ENCODE peak calls at places on chromosomes 12 and 14, in eight cellular contexts. B, A, Q, U, G, O, S and E are unnamed samples. For H3K36me3, the result is how much of the 10 kb centered on the place peaks cover.

GRCh38 chr12:107497231-107497630 is 188.4 kb upstream of the PWP1 start:
- DNase-seq in B (no peak), A (no peak), Q (no peak), S (no peak), U (no peak), O (no peak), G (no peak), E (no peak)

GRCh38 chr12:53600490-53601295 is 25.5 kb downstream of the ATF7 start:
- DNase-seq in S (no peak), U (no peak), G (no peak), B (no peak), A (no peak), O (no peak), Q (no peak), E (no peak)

GRCh38 chr14:22420598-22421186 is 168.3 kb downstream of the DAD1 start:
- DNase-seq in B (no peak), A (no peak), O (no peak), G (no peak), U (no peak), S (no peak), Q (no peak), E (no peak)

GRCh38 chr12:54370218-54370730 is 6.0 kb upstream of the GPR84 start:
- DNase-seq in U (peak), B (peak), Q (peak), O (peak), S (no peak), A (peak), G (peak), E (no peak)

GRCh38 chr14:36520601-36521525 is 831 bp upstream of the NKX2-1 start:
- DNase-seq in U (peak), Q (no peak), A (peak), S (peak), B (peak), O (peak), G (peak), E (no peak)

GRCh38 chr12:53952871-53953734 is 1.6 kb upstream of the HOXC12 start:
- DNase-seq in G (peak), U (peak), B (no peak), S (peak), Q (no peak), A (no peak), O (peak), E (no peak)

GRCh38 chr14:90198541-90198940 is 57.8 kb upstream of the PSMC1 start:
- DNase-seq in G (no peak), O (no peak), U (no peak), S (no peak), Q (no peak), A (no peak), B (no peak), E (no peak)

GRCh38 chr12:76029982-76030377 is 1.6 kb downstream of the PHLDA1 start:
- DNase-seq in G (peak), B (no peak), S (no peak), A (no peak), Q (no peak), U (peak), O (peak), E (peak)

GRCh38 chr12:131002271-131002670 is 48.6 kb downstream of the ADGRD1 start:
- DNase-seq in U (peak), O (no peak), Q (no peak), S (no peak), B (no peak), G (no peak), A (no peak), E (no peak)

GRCh38 chr12:94982456-94982855 is 21.0 kb downstream of the NDUFA12 start:
- DNase-seq in U (no peak), B (no peak), G (no peak), Q (no peak), A (no peak), O (no peak), S (no peak), E (no peak)

GRCh38 chr12:73235387-73235786 is 963.2 kb downstream of the TRHDE start:
- DNase-seq in Q (no peak), A (no peak), O (no peak), B (no peak), S (no peak), U (no peak), G (no peak), E (no peak)

GRCh38 chr12:51944608-51945233 is 6.8 kb upstream of the ACVR1B start:
- DNase-seq in B (no peak), Q (no peak), S (no peak), U (no peak), O (no peak), G (no peak), A (no peak), E (no peak)

GRCh38 chr12:20400003-20400402 is 31.7 kb downstream of the PDE3A start:
- DNase-seq in G (no peak), U (no peak), A (no peak), Q (no peak), S (no peak), O (no peak), B (no peak), E (no peak)

GRCh38 chr14:21965042-21965441 is 291.4 kb upstream of the OR4E1 start:
- DNase-seq in B (no peak), G (no peak), A (no peak), Q (no peak), U (no peak), O (no peak), S (no peak), E (peak)

GRCh38 chr12:50200507-50201273 is 33.5 kb upstream of the CERS5 start:
- DNase-seq in G (no peak), Q (no peak), S (no peak), A (no peak), O (no peak), B (no peak), U (no peak), E (no peak)
- H3K36me3 ChIP-seq in G (under half), Q (under half), S (under half), A (half or more), O (under half), B (under half), U (under half), E (under half)

GRCh38 chr12:132121283-132121682 is 22.8 kb downstream of the DDX51 start:
- DNase-seq in O (no peak), B (no peak), Q (no peak), G (no peak), A (no peak), U (peak), S (no peak), E (no peak)

GRCh38 chr12:132124766-132125425 is 19.2 kb downstream of the DDX51 start:
- DNase-seq in A (no peak), Q (no peak), G (no peak), B (no peak), U (no peak), O (no peak), S (no peak), E (no peak)

GRCh38 chr12:132125736-132126135 is 18.4 kb downstream of the DDX51 start:
- DNase-seq in A (no peak), Q (no peak), O (no peak), S (no peak), G (no peak), U (peak), B (no peak), E (no peak)

GRCh38 chr12:132127041-132127440 is 17.1 kb downstream of the DDX51 start:
- DNase-seq in G (no peak), B (no peak), S (no peak), O (no peak), U (peak), Q (no peak), A (no peak), E (no peak)

DNA sequence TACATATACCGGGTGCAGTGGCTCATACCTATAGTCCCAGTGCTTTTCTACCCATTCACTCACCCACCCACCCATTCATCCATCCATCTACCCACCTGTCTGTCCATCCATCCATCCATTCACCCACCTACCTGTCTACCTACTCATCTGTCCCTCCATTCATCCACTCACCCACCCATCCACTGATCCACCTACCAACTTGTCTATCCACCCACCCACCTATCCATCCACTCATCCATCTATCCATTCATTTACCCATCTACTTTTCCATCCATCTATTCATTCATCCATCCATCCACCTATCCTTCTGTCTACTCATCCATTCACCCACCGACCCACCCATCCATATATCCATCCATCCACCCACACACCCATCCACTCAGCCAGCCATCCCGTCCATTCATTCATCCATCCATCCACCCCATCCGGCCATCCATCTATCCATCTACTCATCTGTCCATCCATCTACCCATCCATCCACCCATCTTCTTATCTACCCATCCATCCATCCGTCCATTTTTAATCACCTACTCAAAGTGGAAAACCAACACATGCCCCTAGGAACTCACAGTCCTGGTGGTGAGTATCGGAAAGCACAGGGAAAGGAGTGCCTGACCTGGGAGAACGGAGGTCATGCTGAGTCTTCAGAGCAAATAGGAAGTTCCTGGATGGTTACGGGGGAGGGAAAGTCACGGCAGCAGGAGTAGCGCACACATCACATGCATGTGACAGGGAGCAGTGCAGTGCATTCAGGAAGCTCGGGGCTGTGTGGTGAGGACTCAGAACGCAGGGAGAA is 20.0 kb downstream of the DDX51 start:
- DNase-seq in Q (no peak), G (no peak), A (no peak), B (no peak), O (no peak), S (no peak), U (no peak), E (no peak)
- H3K36me3 ChIP-seq in Q (under half), G (under half), A (half or more), B (under half), O (under half), S (under half), U (under half), E (under half)

GRCh38 chr12:27384261-27384590 is 51.6 kb downstream of the BMAL2 start:
- DNase-seq in A (no peak), O (no peak), Q (no peak), B (no peak), G (no peak), U (no peak), S (no peak), E (no peak)
- H3K36me3 ChIP-seq in A (under half), O (under half), Q (under half), B (under half), G (under half), U (under half), S (under half), E (under half)

GRCh38 chr14:56633544-56633943 is 53.9 kb downstream of the TMEM260 start:
- DNase-seq in U (no peak), O (no peak), Q (no peak), A (no peak), B (no peak), S (no peak), G (no peak), E (no peak)

GRCh38 chr14:56632192-56632591 is 52.6 kb downstream of the TMEM260 start:
- DNase-seq in S (no peak), U (no peak), B (no peak), Q (no peak), A (no peak), G (no peak), O (no peak), E (no peak)

GRCh38 chr14:56635041-56635440 is 55.4 kb downstream of the TMEM260 start:
- DNase-seq in A (no peak), U (no peak), S (no peak), G (no peak), B (no peak), Q (no peak), O (no peak), E (no peak)

DNA sequence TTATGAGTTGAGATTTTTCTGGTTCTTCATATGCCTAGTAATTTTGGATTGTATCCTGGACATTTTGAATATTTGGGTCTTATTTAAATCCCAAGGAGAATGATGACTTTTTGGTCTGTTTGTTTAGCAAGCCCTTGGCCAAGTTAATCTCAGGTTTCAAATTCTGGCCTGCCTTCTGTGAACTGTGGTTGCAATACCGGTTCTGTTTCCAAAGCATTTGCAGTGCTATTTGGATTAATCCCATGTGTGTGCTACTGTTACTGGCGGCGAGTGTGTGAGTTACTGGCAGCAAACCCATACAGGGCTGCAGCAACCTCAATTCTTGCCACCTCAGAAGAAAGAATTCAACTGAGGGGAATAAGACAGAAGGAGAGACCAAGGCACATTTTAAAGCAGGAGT is 51.1 kb downstream of the TMEM260 start:
- DNase-seq in G (no peak), B (no peak), U (no peak), S (no peak), O (no peak), A (no peak), Q (no peak), E (no peak)
- H3K36me3 ChIP-seq in G (under half), B (under half), U (under half), S (under half), O (under half), A (half or more), Q (under half), E (under half)

GRCh38 chr14:72957213-72957612 is 30.9 kb downstream of the DCAF4 start:
- DNase-seq in S (no peak), B (no peak), G (no peak), Q (no peak), U (no peak), A (no peak), O (no peak), E (no peak)
- H3K36me3 ChIP-seq in S (under half), B (under half), G (under half), Q (under half), U (under half), A (under half), O (under half), E (under half)

GRCh38 chr12:41213648-41214047 is 25.5 kb downstream of the PDZRN4 start:
- DNase-seq in O (no peak), U (no peak), S (no peak), B (no peak), A (no peak), G (no peak), Q (no peak), E (no peak)
- H3K36me3 ChIP-seq in O (under half), U (under half), S (under half), B (under half), A (under half), G (under half), Q (under half), E (under half)

GRCh38 chr12:112270673-112271072 is 111.6 kb downstream of the HECTD4 start:
- DNase-seq in Q (no peak), A (no peak), O (no peak), B (no peak), S (no peak), U (no peak), G (no peak), E (no peak)

GRCh38 chr12:112275211-112275610 is 107.0 kb downstream of the HECTD4 start:
- DNase-seq in U (no peak), A (no peak), Q (no peak), B (no peak), S (no peak), O (no peak), G (no peak), E (no peak)

DNA sequence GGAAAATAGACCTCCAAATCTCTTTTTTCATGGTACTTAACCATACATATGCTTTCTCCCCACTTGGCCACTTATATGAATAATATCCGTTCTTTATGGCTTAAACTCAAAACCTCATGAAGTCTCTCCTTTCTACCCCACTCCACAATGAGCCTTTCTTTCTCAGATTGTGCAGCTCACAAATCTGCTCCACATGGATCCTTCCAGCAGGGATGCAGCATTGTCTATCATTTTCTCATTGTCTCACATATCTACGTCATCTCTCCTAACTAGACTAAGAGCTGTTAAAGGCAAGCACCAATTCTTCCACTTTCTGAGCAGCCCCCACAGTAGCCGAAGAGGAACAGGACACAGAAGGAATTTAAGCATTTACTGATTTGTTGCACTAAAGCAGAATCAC is 106.4 kb downstream of the HECTD4 start:
- DNase-seq in U (no peak), S (no peak), O (no peak), Q (no peak), A (no peak), B (no peak), G (no peak), E (no peak)
- H3K36me3 ChIP-seq in U (under half), S (under half), O (under half), Q (under half), A (under half), B (under half), G (under half), E (under half)

GRCh38 chr12:48832321-48833060 is 14.2 kb downstream of the CACNB3 start:
- DNase-seq in A (no peak), B (no peak), G (no peak), U (no peak), S (no peak), O (no peak), Q (no peak), E (no peak)
- H3K36me3 ChIP-seq in A (half or more), B (under half), G (under half), U (half or more), S (under half), O (half or more), Q (under half), E (half or more)

GRCh38 chr14:99224116-99224910 is 47.7 kb downstream of the BCL11B start:
- DNase-seq in S (no peak), U (peak), G (peak), Q (no peak), B (no peak), O (peak), A (no peak), E (no peak)
- H3K36me3 ChIP-seq in S (under half), U (under half), G (under half), Q (under half), B (under half), O (under half), A (under half), E (under half)

GRCh38 chr12:64457466-64457865 is 5.5 kb downstream of the TBK1 start:
- DNase-seq in O (no peak), G (no peak), U (no peak), A (no peak), Q (no peak), S (no peak), B (no peak), E (no peak)

GRCh38 chr12:64459388-64460024 is 7.6 kb downstream of the TBK1 start:
- DNase-seq in A (no peak), G (peak), B (no peak), O (peak), U (no peak), S (no peak), Q (no peak), E (no peak)

GRCh38 chr12:64456119-64456518 is 4.2 kb downstream of the TBK1 start:
- DNase-seq in B (no peak), G (no peak), S (no peak), Q (no peak), O (no peak), A (no peak), U (no peak), E (no peak)

GRCh38 chr12:64457036-64457435 is 5.1 kb downstream of the TBK1 start:
- DNase-seq in U (no peak), S (no peak), B (no peak), O (no peak), G (peak), Q (no peak), A (no peak), E (no peak)

GRCh38 chr12:64457923-64458322 is 6.0 kb downstream of the TBK1 start:
- DNase-seq in U (no peak), A (no peak), G (no peak), O (no peak), S (no peak), Q (no peak), B (no peak), E (no peak)
- H3K36me3 ChIP-seq in U (under half), A (under half), G (under half), O (under half), S (under half), Q (under half), B (under half), E (under half)